ENCODE peak calls at places on chromosomes 1 and 21, in ten cellular contexts. One of them, this sample, is unnamed.

GRCh38 chr1:184214128-184214527 is 162.6 kb downstream of the TSEN15 start:
- DNase-seq in endothelial cell of umbilical vein: no peak
- DNase-seq in K562: no peak
- DNase-seq in NB4: no peak
- DNase-seq in WTC11: no peak
- DNase-seq in H1: no peak
- DNase-seq in HCT116: no peak
- DNase-seq in HepG2: no peak
- DNase-seq in SK-N-SH: no peak
- DNase-seq in GM12878: no peak
- DNase-seq in this sample: no peak

GRCh38 chr1:6133146-6133895 is 46.8 kb downstream of the CHD5 start:
- DNase-seq in endothelial cell of umbilical vein: no peak
- DNase-seq in K562: no peak
- DNase-seq in NB4: no peak
- DNase-seq in WTC11: peak; percentile 7
- DNase-seq in H1: no peak
- DNase-seq in HCT116: no peak
- DNase-seq in HepG2: no peak
- DNase-seq in SK-N-SH: no peak
- DNase-seq in GM12878: no peak
- DNase-seq in this sample: no peak

GRCh38 chr1:244313346-244313745 is 138.4 kb downstream of the ADSS2 start:
- DNase-seq in endothelial cell of umbilical vein: no peak
- DNase-seq in K562: no peak
- DNase-seq in NB4: no peak
- DNase-seq in WTC11: no peak
- DNase-seq in H1: no peak
- DNase-seq in HCT116: no peak
- DNase-seq in HepG2: no peak
- DNase-seq in SK-N-SH: no peak
- DNase-seq in GM12878: no peak
- DNase-seq in this sample: no peak

GRCh38 chr1:21372383-21372782 is 67.6 kb upstream of the NBPF3 start:
- DNase-seq in endothelial cell of umbilical vein: no peak
- DNase-seq in K562: peak; percentile 6
- DNase-seq in NB4: no peak
- DNase-seq in WTC11: no peak
- DNase-seq in H1: no peak
- DNase-seq in HCT116: no peak
- DNase-seq in HepG2: no peak
- DNase-seq in SK-N-SH: no peak
- DNase-seq in GM12878: no peak
- DNase-seq in this sample: no peak

GRCh38 chr1:168161459-168161858 is 17.3 kb upstream of the TIPRL start:
- DNase-seq in endothelial cell of umbilical vein: no peak
- DNase-seq in K562: peak; percentile 76
- DNase-seq in NB4: no peak
- DNase-seq in WTC11: no peak
- DNase-seq in H1: no peak
- DNase-seq in HCT116: no peak
- DNase-seq in HepG2: no peak
- DNase-seq in SK-N-SH: peak; percentile 27
- DNase-seq in GM12878: no peak
- DNase-seq in this sample: no peak

GRCh38 chr1:166859597-166859996 is 16.5 kb downstream of the TADA1 start:
- DNase-seq in endothelial cell of umbilical vein: no peak
- DNase-seq in K562: no peak
- DNase-seq in NB4: no peak
- DNase-seq in WTC11: no peak
- DNase-seq in H1: no peak
- DNase-seq in HCT116: no peak
- DNase-seq in HepG2: no peak
- DNase-seq in SK-N-SH: no peak
- DNase-seq in GM12878: no peak
- DNase-seq in this sample: no peak

GRCh38 chr1:15584489-15585363 is at the start of gene AGMAT:
- DNase-seq in endothelial cell of umbilical vein: peak; percentile 16
- DNase-seq in K562: no peak
- DNase-seq in NB4: peak; percentile 79
- DNase-seq in WTC11: peak; percentile 85
- DNase-seq in H1: peak; percentile 76
- DNase-seq in HCT116: no peak
- DNase-seq in HepG2: peak; percentile 91
- DNase-seq in SK-N-SH: peak; percentile 84
- DNase-seq in GM12878: no peak
- DNase-seq in this sample: peak; percentile 76

GRCh38 chr1:12469990-12470389 is 148.0 kb downstream of the DHRS3 start:
- DNase-seq in endothelial cell of umbilical vein: no peak
- DNase-seq in K562: no peak
- DNase-seq in NB4: no peak
- DNase-seq in WTC11: no peak
- DNase-seq in H1: no peak
- DNase-seq in HCT116: peak; percentile 41
- DNase-seq in HepG2: no peak
- DNase-seq in SK-N-SH: no peak
- DNase-seq in GM12878: no peak
- DNase-seq in this sample: no peak

GRCh38 chr21:35399706-35400105 is 350.6 kb upstream of the RUNX1 start:
- DNase-seq in endothelial cell of umbilical vein: no peak
- DNase-seq in K562: no peak
- DNase-seq in NB4: no peak
- DNase-seq in WTC11: no peak
- DNase-seq in H1: no peak
- DNase-seq in HCT116: no peak
- DNase-seq in HepG2: no peak
- DNase-seq in SK-N-SH: no peak
- DNase-seq in GM12878: no peak
- DNase-seq in this sample: no peak

GRCh38 chr1:43548285-43549271 is 17.9 kb downstream of the PTPRF start:
- DNase-seq in endothelial cell of umbilical vein: no peak
- DNase-seq in K562: no peak
- DNase-seq in NB4: no peak
- DNase-seq in WTC11: no peak
- DNase-seq in H1: no peak
- DNase-seq in HCT116: no peak
- DNase-seq in HepG2: peak; percentile 98
- DNase-seq in SK-N-SH: no peak
- DNase-seq in GM12878: no peak
- DNase-seq in this sample: peak; percentile 67

GRCh38 chr1:193487722-193488121 is 301.3 kb upstream of the B3GALT2 start:
- DNase-seq in endothelial cell of umbilical vein: no peak
- DNase-seq in K562: no peak
- DNase-seq in NB4: no peak
- DNase-seq in WTC11: no peak
- DNase-seq in H1: no peak
- DNase-seq in HCT116: no peak
- DNase-seq in HepG2: no peak
- DNase-seq in SK-N-SH: no peak
- DNase-seq in GM12878: no peak
- DNase-seq in this sample: no peak

GRCh38 chr1:31725777-31726535 is 22.1 kb upstream of the COL16A1 start:
- DNase-seq in endothelial cell of umbilical vein: no peak
- DNase-seq in K562: no peak
- DNase-seq in NB4: no peak
- DNase-seq in WTC11: no peak
- DNase-seq in H1: no peak
- DNase-seq in HCT116: no peak
- DNase-seq in HepG2: no peak
- DNase-seq in SK-N-SH: peak; percentile 55
- DNase-seq in GM12878: no peak
- DNase-seq in this sample: no peak

GRCh38 chr1:206946261-206946660 is at the start of gene PIGR:
- DNase-seq in endothelial cell of umbilical vein: no peak
- DNase-seq in K562: no peak
- DNase-seq in NB4: no peak
- DNase-seq in WTC11: no peak
- DNase-seq in H1: no peak
- DNase-seq in HCT116: no peak
- DNase-seq in HepG2: no peak
- DNase-seq in SK-N-SH: no peak
- DNase-seq in GM12878: no peak
- DNase-seq in this sample: no peak

GRCh38 chr1:90133133-90133532 is 138.2 kb downstream of the ZNF326 start:
- DNase-seq in endothelial cell of umbilical vein: peak; percentile 35
- DNase-seq in K562: peak; percentile 23
- DNase-seq in NB4: peak; percentile 51
- DNase-seq in WTC11: peak; percentile 28
- DNase-seq in H1: no peak
- DNase-seq in HCT116: peak; percentile 31
- DNase-seq in HepG2: peak; percentile 12
- DNase-seq in SK-N-SH: peak; percentile 24
- DNase-seq in GM12878: no peak
- DNase-seq in this sample: peak; percentile 31

DNA sequence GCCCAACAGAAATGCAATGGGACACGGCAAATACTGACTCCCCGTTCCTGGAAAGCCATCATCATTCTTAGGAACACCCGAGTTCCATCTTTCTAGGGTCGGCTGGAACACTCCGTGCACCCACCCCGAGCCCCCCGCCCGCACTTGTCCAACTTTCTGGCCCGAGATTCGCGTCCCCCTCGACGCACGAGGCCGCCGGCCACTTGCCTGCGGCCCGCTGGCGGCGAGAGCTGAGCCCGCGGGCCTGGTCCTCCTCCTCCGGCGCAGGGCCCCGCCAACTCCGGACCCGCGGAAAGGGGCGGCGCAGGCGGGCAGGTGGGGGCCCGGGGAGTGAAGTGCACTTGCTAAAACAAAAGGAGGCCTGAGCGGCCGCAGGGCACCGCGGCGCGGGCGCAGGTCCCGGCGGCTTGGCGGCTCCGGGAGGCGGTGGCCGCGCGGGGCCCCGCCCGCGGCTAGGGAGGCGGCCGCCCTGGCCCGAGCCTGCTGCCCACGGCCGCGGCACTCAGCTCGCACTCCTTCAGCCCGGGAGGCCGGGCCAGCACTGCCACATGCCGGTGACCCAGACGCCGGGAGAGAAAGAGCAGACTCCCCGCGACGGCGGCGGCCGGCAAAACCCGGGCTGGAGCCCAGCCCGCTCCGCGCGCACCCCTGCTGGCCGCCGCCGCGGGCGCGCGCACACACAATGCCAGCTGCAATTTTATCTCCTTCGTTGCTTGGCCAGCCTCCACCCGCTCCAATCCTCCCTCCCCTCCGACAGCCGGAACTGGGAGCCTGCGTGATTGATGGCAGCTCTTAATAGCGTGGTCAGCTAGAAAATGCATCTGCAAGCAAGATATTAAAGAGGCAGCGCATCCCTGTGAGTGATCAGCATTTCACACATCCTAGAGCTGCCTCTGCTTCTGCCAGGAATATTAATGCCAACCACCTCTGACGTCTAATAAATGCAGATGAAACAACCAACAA is 114.3 kb downstream of the RERE start:
- DNase-seq in endothelial cell of umbilical vein: peak; percentile 96
- DNase-seq in K562: peak; percentile 93
- DNase-seq in NB4: peak; percentile 90
- DNase-seq in WTC11: peak; percentile 87
- DNase-seq in H1: peak; percentile 69
- DNase-seq in HCT116: peak; percentile 82
- DNase-seq in HepG2: peak; percentile 83
- DNase-seq in SK-N-SH: peak; percentile 96
- DNase-seq in GM12878: no peak
- DNase-seq in this sample: peak; percentile 74
- TF ChIP-seq MAX in endothelial cell of umbilical vein: peak; percentile 5
- TF ChIP-seq MAX in K562: peak; percentile 71
- TF ChIP-seq MAX in NB4: peak; percentile 23
- TF ChIP-seq MAX in WTC11: no peak
- TF ChIP-seq MAX in H1: peak; percentile 15
- TF ChIP-seq MAX in HCT116: peak; percentile 80
- TF ChIP-seq MAX in HepG2: peak; percentile 90
- TF ChIP-seq MAX in SK-N-SH: peak; percentile 75
- TF ChIP-seq MAX in GM12878: peak; percentile 58
- TF ChIP-seq MAX in this sample: peak; percentile 13

GRCh38 chr21:38819719-38820147 is 14.0 kb downstream of the ETS2 start:
- DNase-seq in endothelial cell of umbilical vein: no peak
- DNase-seq in K562: no peak
- DNase-seq in NB4: no peak
- DNase-seq in WTC11: no peak
- DNase-seq in H1: no peak
- DNase-seq in HCT116: peak; percentile 53
- DNase-seq in HepG2: no peak
- DNase-seq in SK-N-SH: no peak
- DNase-seq in GM12878: no peak
- DNase-seq in this sample: peak; percentile 54
- TF ChIP-seq MAX in endothelial cell of umbilical vein: no peak
- TF ChIP-seq MAX in K562: no peak
- TF ChIP-seq MAX in NB4: no peak
- TF ChIP-seq MAX in WTC11: no peak
- TF ChIP-seq MAX in H1: no peak
- TF ChIP-seq MAX in HCT116: no peak
- TF ChIP-seq MAX in HepG2: no peak
- TF ChIP-seq MAX in SK-N-SH: no peak
- TF ChIP-seq MAX in GM12878: no peak
- TF ChIP-seq MAX in this sample: no peak

DNA sequence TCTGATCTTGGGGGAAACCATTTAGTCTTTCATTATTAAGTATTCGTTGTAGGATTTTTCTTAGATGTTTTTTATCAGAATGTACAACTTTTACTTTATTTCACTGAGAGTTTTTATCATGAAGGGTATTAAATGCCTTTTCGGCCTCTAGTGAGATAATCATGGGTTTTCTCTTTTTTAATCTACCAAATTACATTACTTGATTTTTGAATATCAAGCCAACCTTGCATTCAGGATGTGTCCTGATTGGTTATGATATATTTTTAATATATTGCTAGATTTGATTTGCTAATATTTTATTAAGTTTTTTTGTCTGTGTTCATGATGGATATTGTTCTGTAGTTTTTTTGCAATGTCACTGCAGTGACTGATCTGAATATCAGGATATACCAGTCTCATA is 9.4 kb downstream of the NUF2 start:
- DNase-seq in endothelial cell of umbilical vein: no peak
- DNase-seq in K562: no peak
- DNase-seq in NB4: no peak
- DNase-seq in WTC11: no peak
- DNase-seq in H1: no peak
- DNase-seq in HCT116: no peak
- DNase-seq in HepG2: no peak
- DNase-seq in SK-N-SH: no peak
- DNase-seq in GM12878: no peak
- DNase-seq in this sample: no peak
- TF ChIP-seq MAX in endothelial cell of umbilical vein: no peak
- TF ChIP-seq MAX in K562: no peak
- TF ChIP-seq MAX in NB4: no peak
- TF ChIP-seq MAX in WTC11: no peak
- TF ChIP-seq MAX in H1: no peak
- TF ChIP-seq MAX in HCT116: no peak
- TF ChIP-seq MAX in HepG2: no peak
- TF ChIP-seq MAX in SK-N-SH: no peak
- TF ChIP-seq MAX in GM12878: no peak
- TF ChIP-seq MAX in this sample: no peak

DNA sequence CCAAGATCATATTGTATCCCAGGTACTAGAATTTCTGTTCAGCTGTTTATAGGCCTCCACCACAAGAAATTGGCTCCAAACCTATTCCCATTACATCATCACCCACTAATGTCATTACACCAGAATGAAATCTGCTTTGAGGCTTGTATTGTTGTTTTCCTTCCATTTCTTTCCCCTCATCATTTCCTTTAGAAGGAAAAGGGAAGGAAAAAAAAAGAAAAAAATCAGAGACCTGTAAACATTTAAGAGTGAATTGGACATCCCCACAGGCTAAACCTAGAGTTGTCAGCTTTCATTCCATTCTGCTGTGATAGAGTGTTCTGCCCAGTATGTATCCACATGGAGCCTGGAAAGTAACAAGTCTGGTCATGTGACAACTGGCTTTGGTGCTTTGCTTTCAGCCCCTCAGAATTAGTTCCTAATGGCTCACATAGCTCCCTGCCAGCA is 44.6 kb downstream of the NFYC start:
- DNase-seq in endothelial cell of umbilical vein: peak; percentile 84
- DNase-seq in K562: no peak
- DNase-seq in NB4: no peak
- DNase-seq in WTC11: no peak
- DNase-seq in H1: no peak
- DNase-seq in HCT116: no peak
- DNase-seq in HepG2: no peak
- DNase-seq in SK-N-SH: peak; percentile 45
- DNase-seq in GM12878: no peak
- DNase-seq in this sample: no peak
- TF ChIP-seq MAX in endothelial cell of umbilical vein: no peak
- TF ChIP-seq MAX in K562: no peak
- TF ChIP-seq MAX in NB4: no peak
- TF ChIP-seq MAX in WTC11: no peak
- TF ChIP-seq MAX in H1: no peak
- TF ChIP-seq MAX in HCT116: no peak
- TF ChIP-seq MAX in HepG2: no peak
- TF ChIP-seq MAX in SK-N-SH: no peak
- TF ChIP-seq MAX in GM12878: no peak
- TF ChIP-seq MAX in this sample: no peak